ENCODE peak calls at places on chromosomes 7 and 10, in six cellular contexts. K is ascending aorta, M is PC-9, G is suprapubic skin, E is pancreas, Y is heart right ventricle. U is an unnamed sample.

GRCh38 chr10:71088054-71088453 is 124.3 kb upstream of the UNC5B start:
- DNase-seq in G (peak; percentile 29), E (no peak), M (no peak), K (peak; percentile 72), Y (no peak), U (no peak)

GRCh38 chr10:50275650-50276235 is 24.4 kb upstream of the ASAH2 start:
- DNase-seq in K (no peak), G (no peak), M (peak; percentile 38), E (peak; percentile 68), Y (peak; percentile 29), U (no peak)

GRCh38 chr10:70966848-70967553 is 78.6 kb upstream of the PCBD1 start:
- DNase-seq in K (no peak), M (no peak), E (no peak), Y (no peak), G (no peak), U (no peak)

GRCh38 chr7:13633857-13634256 is 355.6 kb downstream of the ETV1 start:
- DNase-seq in M (no peak), G (no peak), K (no peak), Y (no peak), E (no peak), U (no peak)

GRCh38 chr10:29895436-29895835 is 163.9 kb downstream of the JCAD start:
- DNase-seq in Y (peak; percentile 59), K (peak; percentile 93), E (no peak), M (no peak), G (peak; percentile 85), U (no peak)

GRCh38 chr7:91198371-91198770 is 65.9 kb upstream of the FZD1 start:
- DNase-seq in Y (no peak), G (no peak), E (no peak), M (no peak), K (no peak), U (no peak)

GRCh38 chr10:33947563-33947962 is 613.1 kb upstream of the NRP1 start:
- DNase-seq in Y (no peak), M (no peak), K (no peak), G (no peak), E (no peak), U (no peak)

GRCh38 chr10:126186746-126187145 is 201.5 kb downstream of the ADAM12 start:
- DNase-seq in G (no peak), M (no peak), E (no peak), K (no peak), Y (no peak), U (no peak)

GRCh38 chr10:86292462-86293322 is 73.9 kb downstream of the GRID1 start:
- DNase-seq in M (no peak), K (no peak), E (no peak), G (peak; percentile 73), Y (peak; percentile 25), U (no peak)

GRCh38 chr7:36984051-36984492 is 259.8 kb upstream of the AOAH start:
- DNase-seq in K (no peak), G (no peak), M (no peak), E (no peak), Y (no peak), U (no peak)

GRCh38 chr10:86958831-86959736 is 685 bp downstream of the SNCG start:
- DNase-seq in M (peak; percentile 82), K (peak; percentile 84), Y (peak; percentile 58), E (peak; percentile 53), G (no peak), U (peak; percentile 78)

GRCh38 chr10:28429573-28430216 is 103.2 kb upstream of the WAC start:
- DNase-seq in E (no peak), K (no peak), G (no peak), M (no peak), Y (no peak), U (no peak)

GRCh38 chr7:94368371-94368791 is 26.3 kb upstream of the COL1A2 start:
- DNase-seq in M (no peak), K (no peak), G (no peak), Y (no peak), E (no peak), U (peak; percentile 30)

GRCh38 chr10:99619090-99619800 is 994 bp downstream of the SLC25A28 start:
- DNase-seq in G (no peak), M (no peak), E (no peak), K (no peak), Y (no peak), U (no peak)

GRCh38 chr7:147298611-147299043 is 1182.0 kb downstream of the CNTNAP2 start:
- DNase-seq in E (no peak), K (no peak), G (no peak), Y (no peak), M (no peak), U (no peak)

GRCh38 chr7:35718047-35718446 is 23.1 kb upstream of the HERPUD2 start:
- DNase-seq in K (no peak), Y (no peak), G (no peak), E (no peak), M (no peak), U (no peak)

GRCh38 chr10:119542357-119542989 is at the start of gene RGS10:
- DNase-seq in Y (peak; percentile 82), E (peak; percentile 84), G (peak; percentile 85), K (peak; percentile 82), M (peak; percentile 81), U (peak; percentile 59)

GRCh38 chr7:30391806-30392205 is 86.8 kb downstream of the NOD1 start:
- DNase-seq in M (peak; percentile 14), K (no peak), E (no peak), Y (no peak), G (no peak), U (no peak)

GRCh38 chr7:71868797-71869196 is 543.3 kb downstream of the CALN1 start:
- DNase-seq in Y (no peak), E (no peak), G (no peak), K (no peak), M (no peak), U (peak; percentile 19)

GRCh38 chr10:22618081-22618785 is 96.1 kb downstream of the PIP4K2A start:
- DNase-seq in E (no peak), G (no peak), M (no peak), Y (no peak), K (no peak), U (no peak)

GRCh38 chr10:66931340-66931948 is 5.6 kb downstream of the LRRTM3 start:
- DNase-seq in E (no peak), K (no peak), Y (no peak), M (no peak), G (no peak), U (peak; percentile 20)

GRCh38 chr10:78642261-78642660 is 426.5 kb upstream of the ZMIZ1 start:
- DNase-seq in K (no peak), Y (no peak), E (no peak), M (no peak), G (no peak), U (no peak)

GRCh38 chr10:78643513-78643912 is 425.3 kb upstream of the ZMIZ1 start:
- DNase-seq in M (no peak), Y (no peak), G (no peak), E (no peak), K (no peak), U (no peak)

GRCh38 chr10:78645053-78645787 is 423.5 kb upstream of the ZMIZ1 start:
- DNase-seq in G (no peak), M (no peak), Y (no peak), E (no peak), K (no peak), U (no peak)

GRCh38 chr10:78641693-78642092 is 427.1 kb upstream of the ZMIZ1 start:
- DNase-seq in Y (no peak), E (no peak), M (no peak), K (no peak), G (no peak), U (no peak)

DNA sequence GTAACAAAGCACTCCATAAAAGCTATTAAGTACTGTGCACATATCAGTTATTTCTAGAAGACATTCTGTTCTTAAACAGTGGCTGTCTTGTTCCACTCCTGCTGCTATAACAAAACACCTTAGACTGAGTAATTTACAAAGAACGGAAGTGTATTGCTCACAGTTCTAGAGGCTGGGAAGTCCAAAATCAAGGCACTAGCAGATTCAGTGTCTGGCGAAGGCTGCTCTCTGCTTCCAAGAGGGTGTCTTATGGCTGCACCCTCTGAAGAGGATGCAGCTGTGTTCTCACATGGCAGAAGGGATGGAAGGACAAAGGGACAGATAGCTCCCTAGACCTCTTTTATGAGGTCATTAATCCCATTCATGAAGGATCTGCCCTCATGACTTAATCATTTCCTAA is 424.2 kb upstream of the ZMIZ1 start:
- DNase-seq in G (no peak), M (no peak), K (no peak), E (no peak), Y (no peak), U (no peak)
- H3K27ac ChIP-seq in G (no peak overlapping the region), M (no peak overlapping the region), K (no peak overlapping the region), E (no peak overlapping the region), Y (no peak overlapping the region), U (no peak overlapping the region)

GRCh38 chr7:157977717-157978470 is 609.7 kb downstream of the PTPRN2 start:
- DNase-seq in G (no peak), M (no peak), Y (no peak), E (no peak), K (no peak), U (no peak)
- H3K27ac ChIP-seq in G (no peak overlapping the region), M (no peak overlapping the region), Y (no peak overlapping the region), E (no peak overlapping the region), K (no peak overlapping the region), U (no peak overlapping the region)

GRCh38 chr7:2198760-2199159 is 34.0 kb downstream of the MAD1L1 start:
- DNase-seq in M (no peak), Y (no peak), G (no peak), K (no peak), E (no peak), U (no peak)

GRCh38 chr7:2199528-2199927 is 33.2 kb downstream of the MAD1L1 start:
- DNase-seq in Y (no peak), M (no peak), E (no peak), G (no peak), K (no peak), U (no peak)

GRCh38 chr7:2198206-2198605 is 34.5 kb downstream of the MAD1L1 start:
- DNase-seq in E (no peak), Y (no peak), K (no peak), M (no peak), G (no peak), U (no peak)

GRCh38 chr7:2196381-2197378 is 36.1 kb downstream of the MAD1L1 start:
- DNase-seq in G (no peak), E (no peak), M (no peak), K (peak; percentile 58), Y (no peak), U (no peak)

DNA sequence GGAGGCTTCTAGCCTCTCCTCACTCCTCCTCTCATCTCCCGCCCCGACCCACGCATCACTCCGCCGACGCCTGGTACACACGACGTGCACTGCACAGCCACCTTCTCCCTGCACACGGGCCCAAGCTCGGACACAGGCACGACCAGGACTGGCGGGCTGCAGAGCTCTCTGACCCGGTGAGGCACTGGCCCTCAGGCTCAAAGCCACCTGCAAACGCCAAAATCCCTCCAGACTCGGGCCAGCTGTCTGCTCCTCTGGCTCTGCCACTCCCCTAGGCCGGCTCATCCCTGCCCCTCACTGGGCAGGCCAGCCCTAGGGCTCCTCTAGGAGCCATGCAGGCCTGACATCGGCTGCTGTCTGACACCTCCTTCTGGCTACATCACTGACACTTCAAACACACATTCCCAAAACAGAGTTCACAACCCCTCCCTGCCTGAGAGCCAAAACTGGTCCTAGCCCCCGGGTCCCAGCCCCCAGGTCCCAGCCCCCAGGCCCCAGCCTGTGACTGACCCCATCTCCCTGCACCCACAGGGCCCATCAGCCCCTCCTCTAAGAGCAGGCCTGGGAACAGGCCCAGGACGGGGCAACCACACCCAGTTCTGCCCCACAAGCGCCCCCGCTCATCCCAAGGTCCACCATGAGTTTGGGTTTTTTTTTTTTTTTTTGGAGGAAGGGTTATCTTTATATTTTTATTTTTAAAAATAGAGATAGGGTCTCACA is 35.1 kb downstream of the MAD1L1 start:
- DNase-seq in E (no peak), K (no peak), G (no peak), Y (no peak), M (no peak), U (no peak)
- H3K27ac ChIP-seq in E (no peak overlapping the region), K (no peak overlapping the region), G (no peak overlapping the region), Y (no peak overlapping the region), M (no peak overlapping the region), U (no peak overlapping the region)

GRCh38 chr7:105016083-105017075 is 2.4 kb downstream of the KMT2E start:
- DNase-seq in G (no peak), K (no peak), Y (no peak), E (no peak), M (no peak), U (no peak)
- H3K27ac ChIP-seq in G (peak overlapping the region; percentile 100), K (peak overlapping the region; percentile 97), Y (peak overlapping the region; percentile 93), E (no peak overlapping the region), M (peak overlapping the region; percentile 21), U (peak overlapping the region; percentile 99)

U was measured in foreskin keratinocyte.